ENCODE peak calls at places on chromosomes 16 and 17, in nine cellular contexts. K, A, I, W, H, Q, P, Z and E are unnamed samples.
A peak's percentile ranks its signal among the peaks of the same experiment; 100 is the strongest.

GRCh38 chr16:48556913-48557351 is 53.0 kb downstream of the N4BP1 start:
- DNase-seq in K (no peak), A (no peak), I (peak; percentile 45), W (no peak), H (no peak), Q (no peak), P (no peak), Z (no peak), E (no peak)

GRCh38 chr16:165539-166374 is at the start of gene HBM:
- DNase-seq in K (no peak), A (no peak), I (no peak), W (no peak), H (no peak), Q (no peak), P (no peak), Z (no peak), E (peak; percentile 24)

GRCh38 chr17:75288784-75289121 is 480 bp downstream of the SLC25A19 start:
- DNase-seq in K (no peak), A (peak; percentile 38), I (no peak), W (no peak), H (peak; percentile 64), Q (no peak), P (peak; percentile 55), Z (peak; percentile 68), E (no peak)

GRCh38 chr17:36183001-36183810 is 6.8 kb upstream of the TBC1D3B start:
- DNase-seq in K (peak; percentile 80), A (peak; percentile 55), I (no peak), W (peak; percentile 27), H (peak; percentile 68), Q (peak; percentile 61), P (peak; percentile 23), Z (peak; percentile 80), E (peak; percentile 84)

GRCh38 chr17:3656353-3656752 is 12.0 kb downstream of the TAX1BP3 start:
- DNase-seq in K (no peak), A (no peak), I (no peak), W (no peak), H (no peak), Q (no peak), P (no peak), Z (no peak), E (no peak)

GRCh38 chr16:14240216-14240843 is 169.2 kb downstream of the MRTFB start:
- DNase-seq in K (peak; percentile 54), A (no peak), I (no peak), W (no peak), H (no peak), Q (no peak), P (no peak), Z (no peak), E (no peak)

GRCh38 chr16:30644334-30644830 is 6.4 kb upstream of the PRR14 start:
- DNase-seq in K (no peak), A (no peak), I (no peak), W (no peak), H (no peak), Q (no peak), P (no peak), Z (no peak), E (peak; percentile 30)

GRCh38 chr16:34050787-34051320 is 591.4 kb downstream of the TP53TG3F start:
- DNase-seq in K (no peak), A (no peak), I (no peak), W (no peak), H (no peak), Q (no peak), P (no peak), Z (no peak), E (peak; percentile 31)

GRCh38 chr17:37507108-37507507 is 17.4 kb downstream of the DUSP14 start:
- DNase-seq in K (no peak), A (no peak), I (no peak), W (no peak), H (no peak), Q (no peak), P (no peak), Z (no peak), E (no peak)

GRCh38 chr17:37513711-37514110 is 24.0 kb downstream of the DUSP14 start:
- DNase-seq in K (no peak), A (no peak), I (no peak), W (no peak), H (no peak), Q (no peak), P (no peak), Z (no peak), E (no peak)

GRCh38 chr17:37510056-37510455 is 20.4 kb downstream of the DUSP14 start:
- DNase-seq in K (no peak), A (no peak), I (no peak), W (no peak), H (no peak), Q (no peak), P (no peak), Z (no peak), E (no peak)

GRCh38 chr17:37516131-37516561 is 26.5 kb downstream of the DUSP14 start:
- DNase-seq in K (no peak), A (no peak), I (no peak), W (no peak), H (no peak), Q (no peak), P (no peak), Z (no peak), E (no peak)

DNA sequence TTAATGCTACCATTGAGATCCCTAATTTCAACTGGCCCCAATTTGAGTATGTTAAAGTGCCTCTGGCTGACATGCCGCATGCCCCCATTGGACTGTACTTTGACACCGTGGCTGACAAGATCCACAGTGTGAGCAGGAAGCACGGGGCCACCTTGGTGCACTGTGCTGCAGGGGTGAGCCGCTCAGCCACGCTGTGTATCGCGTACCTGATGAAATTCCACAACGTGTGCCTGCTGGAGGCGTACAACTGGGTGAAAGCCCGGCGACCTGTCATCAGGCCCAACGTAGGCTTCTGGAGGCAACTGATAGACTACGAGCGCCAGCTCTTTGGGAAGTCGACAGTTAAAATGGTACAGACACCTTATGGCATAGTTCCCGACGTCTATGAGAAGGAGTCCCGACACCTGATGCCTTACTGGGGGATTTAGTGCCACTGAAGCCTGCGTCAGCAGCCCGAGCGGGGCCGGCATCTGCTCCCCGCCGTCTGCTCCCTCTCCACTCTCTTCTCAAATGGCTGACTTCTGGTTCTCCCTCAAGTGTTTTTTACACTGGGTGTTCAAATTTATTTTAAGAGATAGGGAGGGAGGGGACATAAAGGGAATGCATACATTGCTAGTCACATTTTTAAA is 22.9 kb downstream of the DUSP14 start:
- DNase-seq in K (no peak), A (no peak), I (no peak), W (no peak), H (no peak), Q (no peak), P (no peak), Z (no peak), E (no peak)
- H3K27ac ChIP-seq in K (no peak overlapping the region), A (no peak overlapping the region), I (no peak overlapping the region), W (no peak overlapping the region), H (no peak overlapping the region), Q (no peak overlapping the region), P (no peak overlapping the region), Z (no peak overlapping the region), E (no peak overlapping the region)

DNA sequence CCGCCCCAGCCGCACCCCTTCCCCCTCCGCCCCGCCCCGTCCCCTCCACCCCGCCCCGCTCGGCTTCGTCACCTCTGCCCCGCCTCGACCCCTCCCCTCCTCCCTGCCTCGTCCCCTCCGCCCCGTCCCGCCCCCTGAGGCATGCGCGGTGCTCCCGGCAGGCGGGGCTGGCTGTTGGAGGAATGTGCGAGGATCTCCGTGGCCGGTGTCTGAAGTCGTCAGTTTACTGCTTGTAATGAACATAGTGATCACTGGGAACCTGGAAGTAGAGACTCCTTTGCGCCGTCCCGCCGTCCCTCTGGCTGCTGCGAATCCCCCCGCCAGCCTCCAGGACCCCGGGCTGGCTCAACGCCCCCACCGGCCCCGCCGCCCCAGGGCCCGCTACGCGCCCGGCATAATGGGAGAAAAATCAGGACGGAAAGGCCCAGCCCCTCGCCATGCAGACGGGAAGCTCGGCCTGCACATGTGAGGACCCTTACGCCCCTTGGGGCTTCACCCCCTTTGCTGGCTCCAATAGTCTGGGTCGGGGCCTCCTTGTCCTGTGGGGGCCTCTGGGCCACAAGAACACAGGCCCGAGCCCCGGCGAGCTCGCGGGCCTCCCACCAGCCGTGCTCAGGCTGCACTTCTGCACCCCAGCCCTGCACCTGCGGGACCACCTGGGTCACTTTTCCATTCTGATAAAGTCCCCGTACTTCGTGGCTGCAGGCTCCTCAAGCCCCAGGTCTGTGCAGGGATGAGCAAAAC is 743.1 kb downstream of the KCNJ18 start:
- DNase-seq in K (no peak), A (no peak), I (no peak), W (no peak), H (no peak), Q (no peak), P (peak; percentile 94), Z (no peak), E (peak; percentile 42)
- H3K9me3 ChIP-seq in K (no peaks in the 10 kb centered on the region), A (no peaks in the 10 kb centered on the region), I (no peaks in the 10 kb centered on the region), W (no peaks in the 10 kb centered on the region), H (no peaks in the 10 kb centered on the region), Q (no peaks in the 10 kb centered on the region), P (no peaks in the 10 kb centered on the region), Z (no peaks in the 10 kb centered on the region), E (no peaks in the 10 kb centered on the region)

GRCh38 chr17:46772013-46772878 is 46.2 kb downstream of the WNT3 start:
- DNase-seq in K (peak; percentile 52), A (peak; percentile 35), I (no peak), W (no peak), H (peak; percentile 56), Q (no peak), P (no peak), Z (no peak), E (peak; percentile 41)

GRCh38 chr17:46772879-46773620 is 45.4 kb downstream of the WNT3 start:
- DNase-seq in K (no peak), A (no peak), I (no peak), W (peak; percentile 29), H (no peak), Q (no peak), P (no peak), Z (no peak), E (no peak)

GRCh38 chr17:46770818-46771600 is 47.5 kb downstream of the WNT3 start:
- DNase-seq in K (peak; percentile 55), A (peak; percentile 33), I (no peak), W (no peak), H (peak; percentile 62), Q (no peak), P (peak; percentile 84), Z (no peak), E (peak; percentile 75)

GRCh38 chr17:46770439-46770817 is 48.1 kb downstream of the WNT3 start:
- DNase-seq in K (no peak), A (no peak), I (no peak), W (no peak), H (no peak), Q (no peak), P (no peak), Z (no peak), E (no peak)

GRCh38 chr17:46771601-46772012 is 46.9 kb downstream of the WNT3 start:
- DNase-seq in K (peak; percentile 47), A (no peak), I (no peak), W (no peak), H (no peak), Q (no peak), P (peak; percentile 83), Z (no peak), E (peak; percentile 45)
- H3K4me3 ChIP-seq in K (peak overlapping the region; percentile 41), A (peak overlapping the region; percentile 68), I (peak overlapping the region; percentile 44), W (peak overlapping the region; percentile 44), H (peak overlapping the region; percentile 57), Q (peak overlapping the region; percentile 46), P (peak overlapping the region; percentile 61), Z (peak overlapping the region; percentile 49), E (peak overlapping the region; percentile 70)

DNA sequence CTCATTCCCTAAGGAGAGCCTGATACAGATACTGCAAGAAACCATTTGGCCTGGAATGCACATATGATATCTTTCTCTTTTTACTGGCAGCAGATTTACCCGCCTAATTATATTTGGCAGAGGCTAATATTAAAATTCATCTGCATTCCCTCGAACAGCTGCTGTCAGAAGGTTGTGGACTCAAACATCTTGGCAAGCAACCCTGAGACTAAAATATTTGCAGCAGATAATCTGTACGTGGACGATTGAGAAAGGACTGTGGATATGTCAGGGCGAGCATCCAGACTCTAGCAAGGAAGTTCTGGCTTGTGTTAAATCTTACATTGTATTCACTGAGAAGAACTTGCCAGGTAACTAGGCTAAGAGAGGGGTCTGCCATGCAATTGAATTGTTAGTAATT is 65.2 kb downstream of the SNX20 start:
- DNase-seq in K (no peak), A (no peak), I (no peak), W (no peak), H (no peak), Q (no peak), P (no peak), Z (no peak), E (peak; percentile 28)
- H3K27ac ChIP-seq in K (no peak overlapping the region), A (no peak overlapping the region), I (no peak overlapping the region), W (no peak overlapping the region), H (no peak overlapping the region), Q (no peak overlapping the region), P (no peak overlapping the region), Z (no peak overlapping the region), E (no peak overlapping the region)